ENCODE peak calls at places on chromosomes 5 and 9, in seven cellular contexts. One of them, this sample, is unnamed.

GRCh38 chr5:95533106-95533505 is 21.7 kb downstream of the SKIC3 start:
- DNase-seq in naive thymus-derived CD4-positive, alpha-beta T cell: no peak
- DNase-seq in activated effector memory CD4-positive, alpha-beta T cell treated with Interleukin-2 at 50 U/mL for 16 hours: no peak
- DNase-seq in NCI-H774: no peak
- DNase-seq in fibroblast of gingiva: no peak
- DNase-seq in cardiac muscle cell: no peak
- DNase-seq in non-pigmented ciliary epithelial cell: no peak
- DNase-seq in this sample: no peak

GRCh38 chr5:135324897-135325650 is 74.0 kb downstream of the MACROH2A1 start:
- DNase-seq in non-pigmented ciliary epithelial cell: no peak
- DNase-seq in naive thymus-derived CD4-positive, alpha-beta T cell: peak
- DNase-seq in NCI-H774: no peak
- DNase-seq in activated effector memory CD4-positive, alpha-beta T cell treated with Interleukin-2 at 50 U/mL for 16 hours: peak
- DNase-seq in cardiac muscle cell: no peak
- DNase-seq in fibroblast of gingiva: no peak
- DNase-seq in this sample: peak

GRCh38 chr5:116135344-116135743 is 50.5 kb downstream of the COMMD10 start:
- DNase-seq in NCI-H774: no peak
- DNase-seq in cardiac muscle cell: no peak
- DNase-seq in naive thymus-derived CD4-positive, alpha-beta T cell: peak
- DNase-seq in non-pigmented ciliary epithelial cell: no peak
- DNase-seq in activated effector memory CD4-positive, alpha-beta T cell treated with Interleukin-2 at 50 U/mL for 16 hours: no peak
- DNase-seq in fibroblast of gingiva: no peak
- DNase-seq in this sample: no peak

GRCh38 chr5:154849791-154850201 is 607 bp downstream of the FAXDC2 start:
- DNase-seq in non-pigmented ciliary epithelial cell: no peak
- DNase-seq in cardiac muscle cell: no peak
- DNase-seq in NCI-H774: no peak
- DNase-seq in activated effector memory CD4-positive, alpha-beta T cell treated with Interleukin-2 at 50 U/mL for 16 hours: no peak
- DNase-seq in naive thymus-derived CD4-positive, alpha-beta T cell: no peak
- DNase-seq in fibroblast of gingiva: peak
- DNase-seq in this sample: no peak

GRCh38 chr5:131466171-131466766 is 168.8 kb downstream of the RAPGEF6 start:
- DNase-seq in naive thymus-derived CD4-positive, alpha-beta T cell: no peak
- DNase-seq in activated effector memory CD4-positive, alpha-beta T cell treated with Interleukin-2 at 50 U/mL for 16 hours: no peak
- DNase-seq in non-pigmented ciliary epithelial cell: peak
- DNase-seq in fibroblast of gingiva: peak
- DNase-seq in cardiac muscle cell: no peak
- DNase-seq in NCI-H774: no peak
- DNase-seq in this sample: no peak

GRCh38 chr5:144436007-144436406 is 265.3 kb downstream of the KCTD16 start:
- DNase-seq in cardiac muscle cell: no peak
- DNase-seq in fibroblast of gingiva: no peak
- DNase-seq in activated effector memory CD4-positive, alpha-beta T cell treated with Interleukin-2 at 50 U/mL for 16 hours: no peak
- DNase-seq in non-pigmented ciliary epithelial cell: no peak
- DNase-seq in naive thymus-derived CD4-positive, alpha-beta T cell: no peak
- DNase-seq in NCI-H774: peak
- DNase-seq in this sample: no peak

GRCh38 chr5:56350595-56351170 is 117.6 kb upstream of the ANKRD55 start:
- DNase-seq in activated effector memory CD4-positive, alpha-beta T cell treated with Interleukin-2 at 50 U/mL for 16 hours: no peak
- DNase-seq in cardiac muscle cell: no peak
- DNase-seq in NCI-H774: no peak
- DNase-seq in naive thymus-derived CD4-positive, alpha-beta T cell: no peak
- DNase-seq in non-pigmented ciliary epithelial cell: no peak
- DNase-seq in fibroblast of gingiva: peak
- DNase-seq in this sample: peak

GRCh38 chr9:88979021-88979420 is 12.2 kb upstream of the S1PR3 start:
- DNase-seq in cardiac muscle cell: no peak
- DNase-seq in fibroblast of gingiva: peak
- DNase-seq in NCI-H774: no peak
- DNase-seq in naive thymus-derived CD4-positive, alpha-beta T cell: no peak
- DNase-seq in non-pigmented ciliary epithelial cell: no peak
- DNase-seq in activated effector memory CD4-positive, alpha-beta T cell treated with Interleukin-2 at 50 U/mL for 16 hours: no peak
- DNase-seq in this sample: no peak